ENCODE peak calls at places on chromosomes 16 and 17, in five cellular contexts. O is aorta, U is psoas muscle, W is mucosa of descending colon, L is mammary epithelial cell. C is an unnamed sample. For H3K4me1, the result is how much of the 10 kb centered on the place peaks cover.

GRCh38 chr17:27553019-27553511 is 77.9 kb upstream of the LGALS9 start:
- DNase-seq in O (peak), U (no peak), W (no peak), L (peak), C (peak)

GRCh38 chr16:74438492-74438979 is 17.3 kb upstream of the CLEC18B start:
- DNase-seq in O (no peak), U (no peak), W (no peak), L (no peak), C (no peak)

GRCh38 chr16:48531011-48531962 is 78.7 kb downstream of the N4BP1 start:
- DNase-seq in O (no peak), U (peak), W (peak), L (no peak), C (no peak)

GRCh38 chr16:12819126-12820117 is 15.7 kb upstream of the CPPED1 start:
- DNase-seq in O (peak), U (peak), W (peak), L (peak), C (peak)

GRCh38 chr17:81200695-81201580 is 21.8 kb downstream of the CEP131 start:
- DNase-seq in O (peak), U (no peak), W (no peak), L (peak), C (peak)

GRCh38 chr16:84933774-84934571 is 77.4 kb downstream of the ZDHHC7 start:
- DNase-seq in O (peak), U (peak), W (no peak), L (no peak), C (no peak)

GRCh38 chr17:17036520-17036998 is 5.7 kb upstream of the MPRIP start:
- DNase-seq in O (peak), U (peak), W (no peak), L (no peak), C (peak)

GRCh38 chr16:25707982-25708583 is 16.3 kb downstream of the HS3ST4 start:
- DNase-seq in O (no peak), U (no peak), W (no peak), L (peak), C (no peak)

GRCh38 chr16:19644877-19645276 is 73.2 kb downstream of the KNOP1 start:
- DNase-seq in O (peak), U (peak), W (no peak), L (no peak), C (no peak)

GRCh38 chr17:27241346-27241946 is 52.5 kb upstream of the WSB1 start:
- DNase-seq in O (no peak), U (no peak), W (no peak), L (peak), C (peak)

GRCh38 chr17:72432143-72432604 is 311.4 kb downstream of the SOX9 start:
- DNase-seq in O (no peak), U (no peak), W (peak), L (no peak), C (no peak)

GRCh38 chr16:4184038-4184702 is 57.7 kb downstream of the SRL start:
- DNase-seq in O (no peak), U (peak), W (no peak), L (no peak), C (no peak)

GRCh38 chr16:54493594-54493993 is 207.0 kb upstream of the IRX3 start:
- DNase-seq in O (no peak), U (no peak), W (no peak), L (peak), C (no peak)

GRCh38 chr17:51435641-51436091 is 175.3 kb downstream of the UTP18 start:
- DNase-seq in O (no peak), U (no peak), W (no peak), L (no peak), C (no peak)

GRCh38 chr17:40564883-40565744 is at the start of gene CCR7:
- DNase-seq in O (no peak), U (no peak), W (peak), L (no peak), C (no peak)

GRCh38 chr17:7204828-7205461 is 14.7 kb downstream of the DLG4 start:
- DNase-seq in O (peak), U (peak), W (peak), L (peak), C (peak)

GRCh38 chr16:50950955-50951354 is 200.1 kb downstream of the SALL1 start:
- DNase-seq in O (no peak), U (no peak), W (no peak), L (no peak), C (no peak)

GRCh38 chr17:32819035-32819434 is 57.9 kb downstream of the MYO1D start:
- DNase-seq in O (no peak), U (no peak), W (no peak), L (no peak), C (no peak)

GRCh38 chr17:9360610-9361571 is 214.7 kb downstream of the STX8 start:
- DNase-seq in O (no peak), U (peak), W (no peak), L (peak), C (peak)

GRCh38 chr17:50424246-50425000 is 1.6 kb upstream of the ACSF2 start:
- DNase-seq in O (no peak), U (no peak), W (no peak), L (peak), C (no peak)
- H3K4me1 ChIP-seq in O (under half), U (under half), W (under half), L (half or more), C (under half)

DNA sequence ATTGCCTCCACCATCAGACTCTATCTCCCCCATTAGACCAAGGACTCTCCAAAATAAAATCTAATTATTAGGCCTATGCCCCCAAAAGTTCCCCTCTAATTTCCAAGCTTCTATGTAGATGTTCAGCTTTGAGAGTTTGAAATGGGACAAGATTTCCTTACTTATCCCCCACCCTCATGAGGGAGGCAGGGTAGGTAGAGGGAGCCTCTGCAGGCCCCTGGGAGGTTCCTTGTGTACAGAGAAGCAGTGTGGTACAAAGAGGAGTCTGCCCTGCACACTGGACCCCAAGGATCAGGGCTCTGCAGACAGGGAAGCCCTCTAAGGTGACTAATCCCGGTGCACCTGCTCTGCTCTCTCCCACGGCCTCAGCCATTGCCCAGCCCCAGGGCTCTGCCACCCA is 2.5 kb downstream of the KRT17 start:
- DNase-seq in O (no peak), U (no peak), W (no peak), L (peak), C (no peak)
- H3K4me1 ChIP-seq in O (under half), U (under half), W (under half), L (half or more), C (under half)

GRCh38 chr16:27402964-27403600 is 1.1 kb downstream of the IL21R start:
- DNase-seq in O (no peak), U (no peak), W (no peak), L (no peak), C (no peak)
- H3K4me1 ChIP-seq in O (under half), U (under half), W (under half), L (under half), C (under half)

GRCh38 chr17:45941395-45941794 is 47.0 kb downstream of the MAPT start:
- DNase-seq in O (no peak), U (no peak), W (no peak), L (no peak), C (no peak)

GRCh38 chr17:45940293-45940692 is 45.9 kb downstream of the MAPT start:
- DNase-seq in O (no peak), U (no peak), W (no peak), L (no peak), C (no peak)

GRCh38 chr17:45940826-45941225 is 46.5 kb downstream of the MAPT start:
- DNase-seq in O (no peak), U (no peak), W (no peak), L (no peak), C (no peak)

GRCh38 chr17:45936610-45937009 is 42.3 kb downstream of the MAPT start:
- DNase-seq in O (no peak), U (no peak), W (no peak), L (no peak), C (no peak)

GRCh38 chr17:45939398-45939797 is 45.0 kb downstream of the MAPT start:
- DNase-seq in O (no peak), U (no peak), W (no peak), L (no peak), C (no peak)
- H3K4me1 ChIP-seq in O (under half), U (half or more), W (under half), L (under half), C (under half)

DNA sequence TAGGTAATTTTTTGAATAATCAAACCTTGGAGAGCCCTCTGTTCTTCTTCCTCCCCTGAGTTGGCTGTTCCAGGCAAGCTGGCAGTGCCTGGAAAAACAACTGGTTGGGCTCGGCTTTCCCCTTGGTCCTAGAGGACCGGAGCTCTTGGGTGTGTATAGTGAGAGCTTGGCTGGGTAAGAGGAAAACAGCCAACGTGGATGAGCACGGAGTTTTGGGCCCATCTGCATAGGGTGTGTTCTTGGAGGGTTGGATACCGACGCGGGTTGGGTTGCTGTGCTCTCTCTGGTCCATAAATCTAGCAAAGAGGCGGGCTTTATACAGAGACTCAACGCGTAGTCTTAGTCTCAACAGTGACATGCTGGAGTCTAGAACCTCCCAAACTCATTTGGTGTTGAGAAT is 23.2 kb downstream of the ITGB3 start:
- DNase-seq in O (peak), U (peak), W (no peak), L (peak), C (peak)
- H3K4me1 ChIP-seq in O (under half), U (under half), W (under half), L (half or more), C (under half)

DNA sequence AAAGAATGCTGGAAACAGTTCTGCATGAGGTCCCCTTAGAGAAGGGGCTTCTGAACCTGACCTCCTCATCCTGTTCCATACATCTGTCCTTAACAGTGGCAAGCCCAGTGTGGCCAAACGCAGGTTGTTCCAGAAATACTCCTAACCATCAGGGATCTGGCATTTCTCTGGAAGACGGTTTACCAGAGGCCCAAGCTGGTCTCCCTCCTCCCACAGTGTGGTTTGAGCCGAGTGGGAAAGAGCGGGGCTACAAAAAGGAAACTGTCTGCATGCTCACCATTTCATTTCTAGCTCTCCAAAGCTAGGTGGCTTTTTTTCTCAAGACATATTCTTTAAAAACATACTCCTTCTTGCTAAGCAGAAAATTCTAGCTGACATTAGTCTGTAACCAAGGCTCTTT is 6.0 kb downstream of the MXRA7 start:
- DNase-seq in O (no peak), U (no peak), W (no peak), L (no peak), C (no peak)
- H3K4me1 ChIP-seq in O (under half), U (under half), W (under half), L (under half), C (under half)